ENCODE peak calls at places on chromosomes 12 and 14, in five cellular contexts. One of them, this sample, is unnamed.

GRCh38 chr12:12534134-12534866 is 28.4 kb downstream of the DUSP16 start:
- DNase-seq in omental fat pad: no peak
- DNase-seq in GM23248: no peak
- DNase-seq in epithelial cell of prostate: no peak
- DNase-seq in lower leg skin: no peak
- DNase-seq in this sample: no peak

GRCh38 chr14:22383515-22384166 is 205.4 kb downstream of the DAD1 start:
- DNase-seq in omental fat pad: no peak
- DNase-seq in GM23248: no peak
- DNase-seq in epithelial cell of prostate: no peak
- DNase-seq in lower leg skin: no peak
- DNase-seq in this sample: no peak

GRCh38 chr14:104131968-104132732 is 6.2 kb upstream of the KIF26A start:
- DNase-seq in omental fat pad: no peak
- DNase-seq in GM23248: no peak
- DNase-seq in epithelial cell of prostate: no peak
- DNase-seq in lower leg skin: peak
- DNase-seq in this sample: no peak

GRCh38 chr12:71024827-71025226 is 104.3 kb upstream of the PTPRR start:
- DNase-seq in omental fat pad: no peak
- DNase-seq in GM23248: no peak
- DNase-seq in epithelial cell of prostate: no peak
- DNase-seq in lower leg skin: no peak
- DNase-seq in this sample: no peak

GRCh38 chr14:94575730-94576585 is 5.3 kb upstream of the SERPINA5 start:
- DNase-seq in omental fat pad: peak
- DNase-seq in GM23248: peak
- DNase-seq in epithelial cell of prostate: no peak
- DNase-seq in lower leg skin: peak
- DNase-seq in this sample: no peak

GRCh38 chr14:71076472-71076871 is 169.2 kb downstream of the PCNX1 start:
- DNase-seq in omental fat pad: no peak
- DNase-seq in GM23248: no peak
- DNase-seq in epithelial cell of prostate: no peak
- DNase-seq in lower leg skin: no peak
- DNase-seq in this sample: no peak

GRCh38 chr14:34258318-34258717 is 203.7 kb downstream of the SPTSSA start:
- DNase-seq in omental fat pad: no peak
- DNase-seq in GM23248: peak
- DNase-seq in epithelial cell of prostate: no peak
- DNase-seq in lower leg skin: no peak
- DNase-seq in this sample: no peak

GRCh38 chr12:131747771-131748170 is 36.9 kb downstream of the SFSWAP start:
- DNase-seq in omental fat pad: no peak
- DNase-seq in GM23248: no peak
- DNase-seq in epithelial cell of prostate: no peak
- DNase-seq in lower leg skin: no peak
- DNase-seq in this sample: no peak

GRCh38 chr12:6963741-6964446 is 6.6 kb downstream of the PHB2 start:
- DNase-seq in omental fat pad: no peak
- DNase-seq in GM23248: no peak
- DNase-seq in epithelial cell of prostate: no peak
- DNase-seq in lower leg skin: no peak
- DNase-seq in this sample: no peak

GRCh38 chr12:83896416-83896815 is 1016.2 kb downstream of the SLC6A15 start:
- DNase-seq in omental fat pad: no peak
- DNase-seq in GM23248: no peak
- DNase-seq in epithelial cell of prostate: no peak
- DNase-seq in lower leg skin: no peak
- DNase-seq in this sample: no peak

GRCh38 chr14:87998414-87998813 is 5.4 kb upstream of the GALC start:
- DNase-seq in omental fat pad: no peak
- DNase-seq in GM23248: no peak
- DNase-seq in epithelial cell of prostate: no peak
- DNase-seq in lower leg skin: no peak
- DNase-seq in this sample: no peak

GRCh38 chr14:61923348-61923747 is 161.1 kb downstream of the SNAPC1 start:
- DNase-seq in omental fat pad: no peak
- DNase-seq in GM23248: peak
- DNase-seq in epithelial cell of prostate: no peak
- DNase-seq in lower leg skin: no peak
- DNase-seq in this sample: no peak

GRCh38 chr12:86429824-86430223 is 173.6 kb upstream of the MGAT4C start:
- DNase-seq in omental fat pad: no peak
- DNase-seq in GM23248: no peak
- DNase-seq in epithelial cell of prostate: no peak
- DNase-seq in lower leg skin: no peak
- DNase-seq in this sample: no peak

GRCh38 chr12:109994262-109995175 is 1.6 kb downstream of the GIT2 start:
- DNase-seq in omental fat pad: no peak
- DNase-seq in GM23248: peak
- DNase-seq in epithelial cell of prostate: no peak
- DNase-seq in lower leg skin: no peak
- DNase-seq in this sample: no peak

GRCh38 chr12:131348226-131349010 is 362.5 kb upstream of the SFSWAP start:
- DNase-seq in omental fat pad: no peak
- DNase-seq in GM23248: no peak
- DNase-seq in epithelial cell of prostate: no peak
- DNase-seq in lower leg skin: peak
- DNase-seq in this sample: no peak

GRCh38 chr12:47014474-47014873 is 64.9 kb upstream of the PCED1B start:
- DNase-seq in omental fat pad: no peak
- DNase-seq in GM23248: peak
- DNase-seq in epithelial cell of prostate: no peak
- DNase-seq in lower leg skin: no peak
- DNase-seq in this sample: no peak

GRCh38 chr12:124608451-124608870 is 41.0 kb upstream of the NCOR2 start:
- DNase-seq in omental fat pad: no peak
- DNase-seq in GM23248: no peak
- DNase-seq in epithelial cell of prostate: no peak
- DNase-seq in lower leg skin: no peak
- DNase-seq in this sample: no peak

GRCh38 chr14:101708853-101709532 is 52.5 kb upstream of the PPP2R5C start:
- DNase-seq in omental fat pad: no peak
- DNase-seq in GM23248: no peak
- DNase-seq in epithelial cell of prostate: no peak
- DNase-seq in lower leg skin: peak
- DNase-seq in this sample: no peak

GRCh38 chr14:103607039-103607668 is 21.9 kb upstream of the KLC1 start:
- DNase-seq in omental fat pad: no peak
- DNase-seq in GM23248: peak
- DNase-seq in epithelial cell of prostate: no peak
- DNase-seq in lower leg skin: peak
- DNase-seq in this sample: peak

GRCh38 chr12:132559652-132560420 is 50.5 kb downstream of the LRCOL1 start:
- DNase-seq in omental fat pad: no peak
- DNase-seq in GM23248: peak
- DNase-seq in epithelial cell of prostate: no peak
- DNase-seq in lower leg skin: no peak
- DNase-seq in this sample: no peak

GRCh38 chr12:62263956-62264355 is 3.8 kb downstream of the USP15 start:
- DNase-seq in omental fat pad: no peak
- DNase-seq in GM23248: no peak
- DNase-seq in epithelial cell of prostate: no peak
- DNase-seq in lower leg skin: no peak
- DNase-seq in this sample: no peak

GRCh38 chr12:124869011-124869665 is 5.5 kb upstream of the SCARB1 start:
- DNase-seq in omental fat pad: no peak
- DNase-seq in GM23248: no peak
- DNase-seq in epithelial cell of prostate: peak
- DNase-seq in lower leg skin: no peak
- DNase-seq in this sample: no peak

GRCh38 chr14:103880334-103880985 is 33.1 kb upstream of the PPP1R13B start:
- DNase-seq in omental fat pad: peak
- DNase-seq in GM23248: peak
- DNase-seq in epithelial cell of prostate: no peak
- DNase-seq in lower leg skin: peak
- DNase-seq in this sample: peak

GRCh38 chr14:33959692-33960151 is 8.8 kb upstream of the EGLN3 start:
- DNase-seq in omental fat pad: no peak
- DNase-seq in GM23248: no peak
- DNase-seq in epithelial cell of prostate: no peak
- DNase-seq in lower leg skin: no peak
- DNase-seq in this sample: no peak

GRCh38 chr12:6266431-6267006 is 44.0 kb upstream of the PLEKHG6 start:
- DNase-seq in omental fat pad: no peak
- DNase-seq in GM23248: no peak
- DNase-seq in epithelial cell of prostate: no peak
- DNase-seq in lower leg skin: no peak
- DNase-seq in this sample: no peak

GRCh38 chr12:49256274-49256637 is 8.6 kb upstream of the TUBA1C start:
- DNase-seq in omental fat pad: no peak
- DNase-seq in GM23248: no peak
- DNase-seq in epithelial cell of prostate: no peak
- DNase-seq in lower leg skin: no peak
- DNase-seq in this sample: no peak

GRCh38 chr14:58942516-58942915 is 246.0 kb upstream of the DAAM1 start:
- DNase-seq in omental fat pad: no peak
- DNase-seq in GM23248: peak
- DNase-seq in epithelial cell of prostate: peak
- DNase-seq in lower leg skin: no peak
- DNase-seq in this sample: no peak

GRCh38 chr12:101941306-101942000 is 64.1 kb downstream of the DRAM1 start:
- DNase-seq in omental fat pad: no peak
- DNase-seq in GM23248: peak
- DNase-seq in epithelial cell of prostate: no peak
- DNase-seq in lower leg skin: no peak
- DNase-seq in this sample: no peak

GRCh38 chr14:99387880-99388279 is 92.8 kb downstream of the SETD3 start:
- DNase-seq in omental fat pad: no peak
- DNase-seq in GM23248: no peak
- DNase-seq in epithelial cell of prostate: no peak
- DNase-seq in lower leg skin: no peak
- DNase-seq in this sample: no peak